ENCODE peak calls at places on chromosomes 16 and 17, in four cellular contexts. E is MM.1S, Y is mesendoderm, R is GM23248. B is an unnamed sample.

GRCh38 chr17:50027639-50028206 is 28.2 kb upstream of the ITGA3 start:
- DNase-seq in R (peak; percentile 97), E (no peak), Y (peak; percentile 39), B (no peak)

GRCh38 chr17:46774108-46774737 is 44.3 kb downstream of the WNT3 start:
- DNase-seq in R (peak; percentile 29), Y (no peak), E (no peak), B (no peak)

GRCh38 chr16:3780570-3780969 is 63.2 kb upstream of the TRAP1 start:
- DNase-seq in R (peak; percentile 18), E (no peak), Y (no peak), B (no peak)

GRCh38 chr16:35692824-35693223 is 2233.4 kb downstream of the TP53TG3F start:
- DNase-seq in Y (no peak), R (no peak), E (no peak), B (no peak)

GRCh38 chr16:88807626-88808453 is 3.9 kb downstream of the APRT start:
- DNase-seq in Y (no peak), E (no peak), R (no peak), B (peak; percentile 49)

GRCh38 chr16:73794936-73795335 is 501.7 kb upstream of the PSMD7 start:
- DNase-seq in E (no peak), Y (no peak), R (no peak), B (no peak)

GRCh38 chr17:59380474-59380873 is 49.0 kb downstream of the YPEL2 start:
- DNase-seq in E (no peak), Y (no peak), R (no peak), B (no peak)

GRCh38 chr17:70139449-70139993 is 29.8 kb upstream of the KCNJ2 start:
- DNase-seq in Y (no peak), R (no peak), E (no peak), B (no peak)

GRCh38 chr17:74369221-74369620 is 1.9 kb downstream of the GPR142 start:
- DNase-seq in E (no peak), R (no peak), Y (no peak), B (no peak)

GRCh38 chr17:76528528-76529223 is 8.8 kb downstream of the CYGB start:
- DNase-seq in R (peak; percentile 71), Y (no peak), E (no peak), B (peak; percentile 75)

GRCh38 chr17:21098934-21099687 is 27.7 kb upstream of the DHRS7B start:
- DNase-seq in Y (peak; percentile 97), R (peak; percentile 91), E (peak; percentile 94), B (peak; percentile 97)

GRCh38 chr17:72967963-72968585 is 124.4 kb downstream of the SLC39A11 start:
- DNase-seq in R (no peak), E (no peak), Y (no peak), B (no peak)

GRCh38 chr17:45149037-45149668 is 878 bp downstream of the HEXIM1 start:
- DNase-seq in E (peak; percentile 76), R (peak; percentile 91), Y (peak; percentile 93), B (peak; percentile 85)
- H3K9ac ChIP-seq in E (peak overlapping the region; percentile 66), R (peak overlapping the region; percentile 94), Y (peak overlapping the region; percentile 94), B (peak overlapping the region; percentile 68)

DNA sequence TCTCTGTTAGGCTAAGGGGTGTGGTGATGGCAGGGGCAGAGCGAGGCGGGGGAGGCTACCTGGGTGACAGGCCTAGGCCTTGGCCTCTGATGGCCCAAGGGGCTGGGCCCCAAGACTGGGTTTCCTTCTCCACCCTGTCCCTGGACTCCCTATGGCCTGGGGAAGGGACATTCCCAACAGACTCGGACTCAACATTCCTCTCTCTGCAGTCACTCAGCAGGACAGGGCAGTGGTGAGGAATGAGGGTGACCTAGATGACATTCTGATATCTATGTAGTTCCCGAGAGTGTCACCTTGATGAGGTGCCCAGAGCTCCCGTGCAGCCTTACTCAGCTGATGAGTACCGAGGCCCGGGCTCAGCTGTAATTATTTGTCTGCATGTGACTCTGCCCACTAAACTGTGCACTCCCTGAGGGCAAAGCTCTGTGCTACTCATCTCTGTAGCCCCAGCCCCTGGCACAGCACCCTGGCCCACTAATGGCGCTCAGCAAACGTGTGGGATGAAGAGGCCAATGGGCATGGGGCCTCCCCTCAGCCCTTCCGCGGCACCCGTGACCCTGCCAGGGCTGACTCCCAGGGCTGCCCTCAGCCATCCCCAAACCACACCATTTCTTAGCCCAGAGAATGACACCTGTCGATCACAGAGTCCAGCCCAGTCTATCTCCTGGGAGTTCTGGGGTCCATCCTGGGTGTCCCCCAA is 2.2 kb downstream of the PLCD3 start:
- DNase-seq in Y (peak; percentile 61), R (peak; percentile 47), E (no peak), B (no peak)
- H3K4me3 ChIP-seq in Y (no peak overlapping the region), R (no peak overlapping the region), E (no peak overlapping the region), B (no peak overlapping the region)

GRCh38 chr17:82529914-82530300 is 10.4 kb downstream of the FOXK2 start:
- DNase-seq in R (no peak), Y (no peak), E (no peak), B (no peak)
- H3K4me2 ChIP-seq in R (no peak overlapping the region), Y (no peak overlapping the region), E (no peak overlapping the region), B (no peak overlapping the region)

GRCh38 chr17:41785876-41786226 is 660 bp downstream of the JUP start:
- DNase-seq in Y (peak; percentile 80), R (peak; percentile 34), E (peak; percentile 6), B (no peak)

GRCh38 chr17:41786227-41787020 is at the start of gene JUP:
- DNase-seq in E (peak; percentile 100), Y (peak; percentile 100), R (peak; percentile 96), B (peak; percentile 92)

GRCh38 chr17:41782142-41782541 is 4.4 kb downstream of the JUP start:
- DNase-seq in Y (no peak), E (no peak), R (no peak), B (no peak)

GRCh38 chr17:41785091-41785875 is 1.2 kb downstream of the JUP start:
- DNase-seq in E (no peak), R (no peak), Y (peak; percentile 99), B (no peak)

DNA sequence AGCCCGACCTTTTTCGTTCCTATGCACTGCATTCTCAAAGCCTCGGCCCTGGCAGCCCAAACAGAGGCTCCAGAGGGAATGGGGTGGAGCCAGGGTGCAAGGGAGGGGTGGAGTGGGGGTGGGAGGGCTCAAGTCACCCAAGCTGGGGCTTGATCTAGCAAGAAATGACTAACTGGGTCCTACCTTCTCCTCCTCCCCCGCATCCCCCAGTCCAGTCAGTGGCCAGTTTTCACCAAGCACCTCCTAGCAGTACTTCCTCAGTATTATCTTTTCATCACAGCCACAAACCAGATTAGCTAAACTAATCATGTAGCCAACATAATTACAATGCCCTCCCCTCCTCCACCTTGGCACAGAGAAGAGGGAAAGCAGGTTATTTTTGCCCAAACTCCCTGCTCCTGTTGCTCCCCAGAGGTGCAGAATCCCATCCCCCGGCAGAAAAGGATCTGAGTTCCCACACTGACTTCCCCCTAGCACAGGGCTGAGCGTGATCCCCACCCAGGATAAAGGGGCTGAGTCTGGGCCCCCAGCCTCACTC is 2.2 kb downstream of the JUP start:
- DNase-seq in R (peak; percentile 32), Y (peak; percentile 82), E (no peak), B (no peak)
- H3K9ac ChIP-seq in R (no peak overlapping the region), Y (peak overlapping the region; percentile 97), E (no peak overlapping the region), B (no peak overlapping the region)

GRCh38 chr16:67652578-67653130 is 7.4 kb downstream of the ACD start:
- DNase-seq in E (no peak), R (peak; percentile 64), Y (peak; percentile 78), B (no peak)
- H3K4me3 ChIP-seq in E (no peak overlapping the region), R (peak overlapping the region; percentile 61), Y (no peak overlapping the region), B (no peak overlapping the region)

GRCh38 chr17:9270921-9271320 is 249.6 kb downstream of the NTN1 start:
- DNase-seq in Y (peak; percentile 32), R (no peak), E (no peak), B (no peak)

GRCh38 chr17:9273334-9274118 is 252.2 kb downstream of the NTN1 start:
- DNase-seq in E (no peak), R (peak; percentile 78), Y (no peak), B (no peak)

GRCh38 chr17:9271989-9272388 is 250.7 kb downstream of the NTN1 start:
- DNase-seq in E (no peak), Y (no peak), R (peak; percentile 40), B (no peak)

GRCh38 chr17:9274119-9274445 is 252.8 kb downstream of the NTN1 start:
- DNase-seq in E (no peak), Y (no peak), R (no peak), B (no peak)

GRCh38 chr17:9272506-9272905 is 251.2 kb downstream of the NTN1 start:
- DNase-seq in Y (no peak), R (peak; percentile 87), E (no peak), B (no peak)
- H3K4me2 ChIP-seq in Y (no peak overlapping the region), R (peak overlapping the region; percentile 90), E (no peak overlapping the region), B (no peak overlapping the region)

GRCh38 chr16:57485091-57485915 is 990 bp downstream of the DOK4 start:
- DNase-seq in R (peak; percentile 63), E (no peak), Y (no peak), B (no peak)
- H3K9ac ChIP-seq in R (peak overlapping the region; percentile 98), E (peak overlapping the region; percentile 49), Y (peak overlapping the region; percentile 86), B (peak overlapping the region; percentile 54)

GRCh38 chr17:44374306-44375195 is 10.9 kb upstream of the FAM171A2 start:
- DNase-seq in R (no peak), E (no peak), Y (peak; percentile 90), B (no peak)
- H3K4me3 ChIP-seq in R (no peak overlapping the region), E (no peak overlapping the region), Y (no peak overlapping the region), B (no peak overlapping the region)

GRCh38 chr17:62965149-62965648 is 836 bp upstream of the TANC2 start:
- DNase-seq in E (no peak), R (no peak), Y (no peak), B (no peak)

GRCh38 chr17:62965649-62966425 is at the start of gene TANC2:
- DNase-seq in Y (peak; percentile 93), E (peak; percentile 75), R (peak; percentile 85), B (peak; percentile 83)

GRCh38 chr17:62966426-62967110 is 533 bp downstream of the TANC2 start:
- DNase-seq in E (no peak), R (peak; percentile 60), Y (peak; percentile 27), B (no peak)

GRCh38 chr17:62968445-62968923 is 2.4 kb downstream of the TANC2 start:
- DNase-seq in E (peak; percentile 85), Y (peak; percentile 92), R (peak; percentile 94), B (peak; percentile 91)

DNA sequence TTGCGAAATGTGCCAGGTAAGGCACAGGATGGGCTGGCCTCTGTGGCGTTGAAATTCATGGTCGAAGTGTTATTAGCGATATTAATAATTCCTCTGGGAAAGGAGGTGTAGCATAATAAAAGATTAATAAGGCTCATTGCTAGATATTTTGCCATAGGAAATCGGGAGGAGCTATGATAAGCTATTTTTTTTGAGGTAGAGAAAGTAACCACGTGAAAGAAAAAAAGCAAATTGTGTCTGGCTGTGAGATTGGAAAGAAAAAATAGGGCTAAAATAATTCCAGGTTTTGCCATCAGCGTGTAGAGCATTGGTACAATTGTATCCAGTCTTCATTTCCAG is 1.0 kb downstream of the TANC2 start:
- DNase-seq in E (no peak), Y (no peak), R (no peak), B (no peak)
- H3K4me2 ChIP-seq in E (peak overlapping the region; percentile 96), Y (peak overlapping the region; percentile 9), R (peak overlapping the region; percentile 93), B (peak overlapping the region; percentile 82)

GRCh38 chr17:39223907-39224777 is 1.6 kb downstream of the STAC2 start:
- DNase-seq in E (no peak), R (no peak), Y (no peak), B (no peak)
- H3K9ac ChIP-seq in E (no peak overlapping the region), R (no peak overlapping the region), Y (peak overlapping the region; percentile 45), B (no peak overlapping the region)